ENCODE peak calls at places on chromosomes 7 and 10, in six cellular contexts. One of them, this sample, is unnamed.

GRCh38 chr10:70664702-70665195 is 7.6 kb upstream of the ADAMTS14 start:
- DNase-seq in activated T-cell treated with anti-CD3 and anti-CD28 coated beads, Interleukin-2, amount 50 U/mL, for 4 hours: no peak
- DNase-seq in upper lobe of right lung: peak
- DNase-seq in PC-3: peak
- DNase-seq in fibroblast of the aortic adventitia: peak
- DNase-seq in hypothalamus: peak
- DNase-seq in this sample: no peak

GRCh38 chr10:47024046-47024322 is 112.8 kb downstream of the PTPN20 start:
- DNase-seq in activated T-cell treated with anti-CD3 and anti-CD28 coated beads, Interleukin-2, amount 50 U/mL, for 4 hours: no peak
- DNase-seq in upper lobe of right lung: no peak
- DNase-seq in PC-3: no peak
- DNase-seq in fibroblast of the aortic adventitia: no peak
- DNase-seq in hypothalamus: no peak
- DNase-seq in this sample: no peak

GRCh38 chr7:127251048-127251451 is 1.7 kb downstream of the GRM8 start:
- DNase-seq in activated T-cell treated with anti-CD3 and anti-CD28 coated beads, Interleukin-2, amount 50 U/mL, for 4 hours: no peak
- DNase-seq in upper lobe of right lung: no peak
- DNase-seq in PC-3: no peak
- DNase-seq in fibroblast of the aortic adventitia: no peak
- DNase-seq in hypothalamus: no peak
- DNase-seq in this sample: no peak

GRCh38 chr10:123944661-123945060 is 53.1 kb upstream of the CPXM2 start:
- DNase-seq in activated T-cell treated with anti-CD3 and anti-CD28 coated beads, Interleukin-2, amount 50 U/mL, for 4 hours: no peak
- DNase-seq in upper lobe of right lung: no peak
- DNase-seq in PC-3: no peak
- DNase-seq in fibroblast of the aortic adventitia: no peak
- DNase-seq in hypothalamus: no peak
- DNase-seq in this sample: no peak

GRCh38 chr10:132469197-132469942 is 68.2 kb upstream of the INPP5A start:
- DNase-seq in activated T-cell treated with anti-CD3 and anti-CD28 coated beads, Interleukin-2, amount 50 U/mL, for 4 hours: no peak
- DNase-seq in upper lobe of right lung: no peak
- DNase-seq in PC-3: no peak
- DNase-seq in fibroblast of the aortic adventitia: no peak
- DNase-seq in hypothalamus: no peak
- DNase-seq in this sample: no peak

GRCh38 chr7:240887-241421 is 48.6 kb downstream of the FAM20C start:
- DNase-seq in activated T-cell treated with anti-CD3 and anti-CD28 coated beads, Interleukin-2, amount 50 U/mL, for 4 hours: no peak
- DNase-seq in upper lobe of right lung: no peak
- DNase-seq in PC-3: no peak
- DNase-seq in fibroblast of the aortic adventitia: no peak
- DNase-seq in hypothalamus: no peak
- DNase-seq in this sample: peak

GRCh38 chr7:131556055-131556911 is at the start of gene PODXL:
- DNase-seq in activated T-cell treated with anti-CD3 and anti-CD28 coated beads, Interleukin-2, amount 50 U/mL, for 4 hours: peak
- DNase-seq in upper lobe of right lung: peak
- DNase-seq in PC-3: peak
- DNase-seq in fibroblast of the aortic adventitia: peak
- DNase-seq in hypothalamus: peak
- DNase-seq in this sample: peak

GRCh38 chr10:96720422-96721206 is at the start of gene PIK3AP1:
- DNase-seq in activated T-cell treated with anti-CD3 and anti-CD28 coated beads, Interleukin-2, amount 50 U/mL, for 4 hours: peak
- DNase-seq in upper lobe of right lung: peak
- DNase-seq in PC-3: peak
- DNase-seq in fibroblast of the aortic adventitia: no peak
- DNase-seq in hypothalamus: no peak
- DNase-seq in this sample: peak

GRCh38 chr7:771241-772004 is 44.3 kb upstream of the PRKAR1B start:
- DNase-seq in activated T-cell treated with anti-CD3 and anti-CD28 coated beads, Interleukin-2, amount 50 U/mL, for 4 hours: no peak
- DNase-seq in upper lobe of right lung: no peak
- DNase-seq in PC-3: no peak
- DNase-seq in fibroblast of the aortic adventitia: peak
- DNase-seq in hypothalamus: no peak
- DNase-seq in this sample: no peak

GRCh38 chr10:70908426-70909296 is 20.3 kb upstream of the PCBD1 start:
- DNase-seq in activated T-cell treated with anti-CD3 and anti-CD28 coated beads, Interleukin-2, amount 50 U/mL, for 4 hours: no peak
- DNase-seq in upper lobe of right lung: peak
- DNase-seq in PC-3: no peak
- DNase-seq in fibroblast of the aortic adventitia: no peak
- DNase-seq in hypothalamus: no peak
- DNase-seq in this sample: no peak

GRCh38 chr7:38398725-38399321 is 125.4 kb upstream of the TARP start:
- DNase-seq in activated T-cell treated with anti-CD3 and anti-CD28 coated beads, Interleukin-2, amount 50 U/mL, for 4 hours: peak
- DNase-seq in upper lobe of right lung: peak
- DNase-seq in PC-3: peak
- DNase-seq in fibroblast of the aortic adventitia: peak
- DNase-seq in hypothalamus: peak
- DNase-seq in this sample: peak

GRCh38 chr10:60707841-60708240 is 70.4 kb upstream of the CDK1 start:
- DNase-seq in activated T-cell treated with anti-CD3 and anti-CD28 coated beads, Interleukin-2, amount 50 U/mL, for 4 hours: no peak
- DNase-seq in upper lobe of right lung: no peak
- DNase-seq in PC-3: no peak
- DNase-seq in fibroblast of the aortic adventitia: no peak
- DNase-seq in hypothalamus: no peak
- DNase-seq in this sample: no peak

GRCh38 chr7:50812847-50813475 is 30.3 kb upstream of the GRB10 start:
- DNase-seq in activated T-cell treated with anti-CD3 and anti-CD28 coated beads, Interleukin-2, amount 50 U/mL, for 4 hours: no peak
- DNase-seq in upper lobe of right lung: peak
- DNase-seq in PC-3: peak
- DNase-seq in fibroblast of the aortic adventitia: peak
- DNase-seq in hypothalamus: no peak
- DNase-seq in this sample: peak

GRCh38 chr7:45118292-45118691 is 6.8 kb upstream of the TBRG4 start:
- DNase-seq in activated T-cell treated with anti-CD3 and anti-CD28 coated beads, Interleukin-2, amount 50 U/mL, for 4 hours: no peak
- DNase-seq in upper lobe of right lung: no peak
- DNase-seq in PC-3: no peak
- DNase-seq in fibroblast of the aortic adventitia: no peak
- DNase-seq in hypothalamus: no peak
- DNase-seq in this sample: no peak

GRCh38 chr10:93245772-93246171 is 172.1 kb downstream of the CYP26A1 start:
- DNase-seq in activated T-cell treated with anti-CD3 and anti-CD28 coated beads, Interleukin-2, amount 50 U/mL, for 4 hours: no peak
- DNase-seq in upper lobe of right lung: no peak
- DNase-seq in PC-3: no peak
- DNase-seq in fibroblast of the aortic adventitia: no peak
- DNase-seq in hypothalamus: no peak
- DNase-seq in this sample: no peak

GRCh38 chr10:130495116-130495862 is 359.1 kb downstream of the GLRX3 start:
- DNase-seq in activated T-cell treated with anti-CD3 and anti-CD28 coated beads, Interleukin-2, amount 50 U/mL, for 4 hours: no peak
- DNase-seq in upper lobe of right lung: no peak
- DNase-seq in PC-3: no peak
- DNase-seq in fibroblast of the aortic adventitia: no peak
- DNase-seq in hypothalamus: no peak
- DNase-seq in this sample: no peak

GRCh38 chr10:11831520-11831951 is 8.4 kb downstream of the PROSER2 start:
- DNase-seq in activated T-cell treated with anti-CD3 and anti-CD28 coated beads, Interleukin-2, amount 50 U/mL, for 4 hours: no peak
- DNase-seq in upper lobe of right lung: no peak
- DNase-seq in PC-3: no peak
- DNase-seq in fibroblast of the aortic adventitia: peak
- DNase-seq in hypothalamus: no peak
- DNase-seq in this sample: peak

GRCh38 chr10:117751259-117751658 is 208.7 kb downstream of the EMX2 start:
- DNase-seq in activated T-cell treated with anti-CD3 and anti-CD28 coated beads, Interleukin-2, amount 50 U/mL, for 4 hours: no peak
- DNase-seq in upper lobe of right lung: no peak
- DNase-seq in PC-3: no peak
- DNase-seq in fibroblast of the aortic adventitia: no peak
- DNase-seq in hypothalamus: no peak
- DNase-seq in this sample: no peak

GRCh38 chr10:70997236-70997635 is 108.9 kb upstream of the PCBD1 start:
- DNase-seq in activated T-cell treated with anti-CD3 and anti-CD28 coated beads, Interleukin-2, amount 50 U/mL, for 4 hours: no peak
- DNase-seq in upper lobe of right lung: no peak
- DNase-seq in PC-3: no peak
- DNase-seq in fibroblast of the aortic adventitia: no peak
- DNase-seq in hypothalamus: no peak
- DNase-seq in this sample: no peak

GRCh38 chr7:158085741-158086695 is 501.6 kb downstream of the PTPRN2 start:
- DNase-seq in activated T-cell treated with anti-CD3 and anti-CD28 coated beads, Interleukin-2, amount 50 U/mL, for 4 hours: no peak
- DNase-seq in upper lobe of right lung: peak
- DNase-seq in PC-3: no peak
- DNase-seq in fibroblast of the aortic adventitia: no peak
- DNase-seq in hypothalamus: no peak
- DNase-seq in this sample: no peak

GRCh38 chr10:81303656-81304055 is 571.3 kb upstream of the NRG3 start:
- DNase-seq in activated T-cell treated with anti-CD3 and anti-CD28 coated beads, Interleukin-2, amount 50 U/mL, for 4 hours: no peak
- DNase-seq in upper lobe of right lung: no peak
- DNase-seq in PC-3: no peak
- DNase-seq in fibroblast of the aortic adventitia: no peak
- DNase-seq in hypothalamus: no peak
- DNase-seq in this sample: no peak

GRCh38 chr7:96596120-96596826 is 113.4 kb downstream of the SEM1 start:
- DNase-seq in activated T-cell treated with anti-CD3 and anti-CD28 coated beads, Interleukin-2, amount 50 U/mL, for 4 hours: no peak
- DNase-seq in upper lobe of right lung: no peak
- DNase-seq in PC-3: peak
- DNase-seq in fibroblast of the aortic adventitia: no peak
- DNase-seq in hypothalamus: no peak
- DNase-seq in this sample: no peak

GRCh38 chr7:36742911-36743775 is 18.8 kb upstream of the AOAH start:
- DNase-seq in activated T-cell treated with anti-CD3 and anti-CD28 coated beads, Interleukin-2, amount 50 U/mL, for 4 hours: no peak
- DNase-seq in upper lobe of right lung: no peak
- DNase-seq in PC-3: no peak
- DNase-seq in fibroblast of the aortic adventitia: no peak
- DNase-seq in hypothalamus: peak
- DNase-seq in this sample: no peak

GRCh38 chr10:35910234-35910633 is 268.1 kb upstream of the FZD8 start:
- DNase-seq in activated T-cell treated with anti-CD3 and anti-CD28 coated beads, Interleukin-2, amount 50 U/mL, for 4 hours: no peak
- DNase-seq in upper lobe of right lung: no peak
- DNase-seq in PC-3: peak
- DNase-seq in fibroblast of the aortic adventitia: peak
- DNase-seq in hypothalamus: no peak
- DNase-seq in this sample: no peak

GRCh38 chr10:35643976-35644799 is 2.1 kb upstream of the FZD8 start:
- DNase-seq in activated T-cell treated with anti-CD3 and anti-CD28 coated beads, Interleukin-2, amount 50 U/mL, for 4 hours: no peak
- DNase-seq in upper lobe of right lung: no peak
- DNase-seq in PC-3: no peak
- DNase-seq in fibroblast of the aortic adventitia: peak
- DNase-seq in hypothalamus: no peak
- DNase-seq in this sample: no peak

GRCh38 chr10:49325131-49325915 is 26.4 kb downstream of the C10orf71 start:
- DNase-seq in activated T-cell treated with anti-CD3 and anti-CD28 coated beads, Interleukin-2, amount 50 U/mL, for 4 hours: no peak
- DNase-seq in upper lobe of right lung: no peak
- DNase-seq in PC-3: no peak
- DNase-seq in fibroblast of the aortic adventitia: no peak
- DNase-seq in hypothalamus: no peak
- DNase-seq in this sample: no peak

GRCh38 chr10:73088304-73088703 is 8.4 kb downstream of the P4HA1 start:
- DNase-seq in activated T-cell treated with anti-CD3 and anti-CD28 coated beads, Interleukin-2, amount 50 U/mL, for 4 hours: no peak
- DNase-seq in upper lobe of right lung: no peak
- DNase-seq in PC-3: peak
- DNase-seq in fibroblast of the aortic adventitia: no peak
- DNase-seq in hypothalamus: no peak
- DNase-seq in this sample: no peak

GRCh38 chr10:35007858-35008301 is 82.3 kb downstream of the CUL2 start:
- DNase-seq in activated T-cell treated with anti-CD3 and anti-CD28 coated beads, Interleukin-2, amount 50 U/mL, for 4 hours: no peak
- DNase-seq in upper lobe of right lung: no peak
- DNase-seq in PC-3: peak
- DNase-seq in fibroblast of the aortic adventitia: no peak
- DNase-seq in hypothalamus: no peak
- DNase-seq in this sample: no peak

GRCh38 chr7:25389489-25390106 is 161.3 kb upstream of the NPVF start:
- DNase-seq in activated T-cell treated with anti-CD3 and anti-CD28 coated beads, Interleukin-2, amount 50 U/mL, for 4 hours: no peak
- DNase-seq in upper lobe of right lung: no peak
- DNase-seq in PC-3: peak
- DNase-seq in fibroblast of the aortic adventitia: peak
- DNase-seq in hypothalamus: no peak
- DNase-seq in this sample: peak

GRCh38 chr7:1516586-1517251 is 12.5 kb upstream of the INTS1 start:
- DNase-seq in activated T-cell treated with anti-CD3 and anti-CD28 coated beads, Interleukin-2, amount 50 U/mL, for 4 hours: no peak
- DNase-seq in upper lobe of right lung: no peak
- DNase-seq in PC-3: peak
- DNase-seq in fibroblast of the aortic adventitia: no peak
- DNase-seq in hypothalamus: no peak
- DNase-seq in this sample: no peak

GRCh38 chr7:99366646-99367045 is 7.9 kb upstream of the ARPC1B start:
- DNase-seq in activated T-cell treated with anti-CD3 and anti-CD28 coated beads, Interleukin-2, amount 50 U/mL, for 4 hours: no peak
- DNase-seq in upper lobe of right lung: no peak
- DNase-seq in PC-3: no peak
- DNase-seq in fibroblast of the aortic adventitia: no peak
- DNase-seq in hypothalamus: no peak
- DNase-seq in this sample: no peak

GRCh38 chr10:74008212-74008731 is 10.4 kb downstream of the VCL start:
- DNase-seq in activated T-cell treated with anti-CD3 and anti-CD28 coated beads, Interleukin-2, amount 50 U/mL, for 4 hours: no peak
- DNase-seq in upper lobe of right lung: no peak
- DNase-seq in PC-3: peak
- DNase-seq in fibroblast of the aortic adventitia: peak
- DNase-seq in hypothalamus: no peak
- DNase-seq in this sample: no peak

GRCh38 chr10:132841254-132841975 is 55.5 kb upstream of the NKX6-2 start:
- DNase-seq in activated T-cell treated with anti-CD3 and anti-CD28 coated beads, Interleukin-2, amount 50 U/mL, for 4 hours: no peak
- DNase-seq in upper lobe of right lung: peak
- DNase-seq in PC-3: no peak
- DNase-seq in fibroblast of the aortic adventitia: no peak
- DNase-seq in hypothalamus: no peak
- DNase-seq in this sample: no peak

GRCh38 chr7:151428393-151429231 is 11.3 kb downstream of the CRYGN start:
- DNase-seq in activated T-cell treated with anti-CD3 and anti-CD28 coated beads, Interleukin-2, amount 50 U/mL, for 4 hours: no peak
- DNase-seq in upper lobe of right lung: no peak
- DNase-seq in PC-3: no peak
- DNase-seq in fibroblast of the aortic adventitia: peak
- DNase-seq in hypothalamus: peak
- DNase-seq in this sample: no peak

GRCh38 chr10:21888959-21889358 is 114.6 kb downstream of the DNAJC1 start:
- DNase-seq in activated T-cell treated with anti-CD3 and anti-CD28 coated beads, Interleukin-2, amount 50 U/mL, for 4 hours: peak
- DNase-seq in upper lobe of right lung: no peak
- DNase-seq in PC-3: no peak
- DNase-seq in fibroblast of the aortic adventitia: no peak
- DNase-seq in hypothalamus: no peak
- DNase-seq in this sample: no peak

GRCh38 chr10:22280078-22280477 is 36.1 kb upstream of the COMMD3 start:
- DNase-seq in activated T-cell treated with anti-CD3 and anti-CD28 coated beads, Interleukin-2, amount 50 U/mL, for 4 hours: no peak
- DNase-seq in upper lobe of right lung: no peak
- DNase-seq in PC-3: no peak
- DNase-seq in fibroblast of the aortic adventitia: no peak
- DNase-seq in hypothalamus: no peak
- DNase-seq in this sample: no peak

GRCh38 chr7:8591289-8591688 is 157.9 kb downstream of the NXPH1 start:
- DNase-seq in activated T-cell treated with anti-CD3 and anti-CD28 coated beads, Interleukin-2, amount 50 U/mL, for 4 hours: no peak
- DNase-seq in upper lobe of right lung: no peak
- DNase-seq in PC-3: no peak
- DNase-seq in fibroblast of the aortic adventitia: no peak
- DNase-seq in hypothalamus: no peak
- DNase-seq in this sample: no peak

GRCh38 chr10:11794566-11794965 is 28.6 kb upstream of the PROSER2 start:
- DNase-seq in activated T-cell treated with anti-CD3 and anti-CD28 coated beads, Interleukin-2, amount 50 U/mL, for 4 hours: no peak
- DNase-seq in upper lobe of right lung: no peak
- DNase-seq in PC-3: no peak
- DNase-seq in fibroblast of the aortic adventitia: no peak
- DNase-seq in hypothalamus: no peak
- DNase-seq in this sample: no peak

GRCh38 chr10:118307237-118307636 is 34.9 kb downstream of the FAM204A start:
- DNase-seq in activated T-cell treated with anti-CD3 and anti-CD28 coated beads, Interleukin-2, amount 50 U/mL, for 4 hours: no peak
- DNase-seq in upper lobe of right lung: no peak
- DNase-seq in PC-3: no peak
- DNase-seq in fibroblast of the aortic adventitia: peak
- DNase-seq in hypothalamus: no peak
- DNase-seq in this sample: no peak

This sample was measured in Calu3.